ENCODE peak calls at places on chromosomes 16 and 17, in seven cellular contexts. T is HCT116, B is WTC11, C is GM12878, N is HepG2, Q is K562, Z is H1. M is an unnamed sample.

GRCh38 chr16:75305364-75306101 is 54.1 kb upstream of the BCAR1 start:
- DNase-seq in Z (no peak), B (no peak), C (peak), Q (peak), T (peak), N (peak), M (peak)

GRCh38 chr17:7858487-7858832 is 657 bp downstream of the CYB5D1 start:
- DNase-seq in C (no peak), N (peak), Z (no peak), Q (peak), B (peak), T (no peak), M (peak)

GRCh38 chr17:57284984-57285646 is 28.8 kb downstream of the MSI2 start:
- DNase-seq in T (no peak), Q (peak), Z (no peak), B (peak), C (peak), N (peak), M (no peak)

GRCh38 chr17:4710693-4711634 is 532 bp downstream of the ARRB2 start:
- DNase-seq in N (no peak), Z (no peak), Q (no peak), B (peak), C (no peak), T (no peak), M (peak)

GRCh38 chr17:43723697-43724359 is 34.8 kb downstream of the SOST start:
- DNase-seq in C (no peak), Q (no peak), T (peak), Z (no peak), N (peak), B (no peak), M (peak)

GRCh38 chr16:79639576-79640311 is 39.2 kb upstream of the MAF start:
- DNase-seq in B (no peak), N (no peak), C (no peak), Q (no peak), Z (no peak), T (no peak), M (no peak)

GRCh38 chr17:34133350-34133749 is 121.7 kb upstream of the CCL2 start:
- DNase-seq in N (no peak), Z (no peak), B (no peak), Q (no peak), T (no peak), C (no peak), M (no peak)

GRCh38 chr17:48610282-48611211 is at the start of gene HOXB7:
- DNase-seq in N (no peak), Q (peak), T (no peak), C (no peak), B (no peak), Z (no peak), M (no peak)

GRCh38 chr17:28717578-28718316 is at the start of gene RAB34:
- DNase-seq in B (peak), Q (no peak), T (no peak), Z (peak), C (no peak), N (no peak), M (peak)

GRCh38 chr17:1495265-1495664 is 2.8 kb upstream of the MYO1C start:
- DNase-seq in C (no peak), Q (no peak), T (no peak), B (no peak), N (no peak), Z (no peak), M (no peak)

GRCh38 chr16:72072514-72073342 is 9.7 kb downstream of the HPR start:
- DNase-seq in Z (no peak), C (no peak), B (no peak), T (no peak), Q (peak), N (peak), M (no peak)

GRCh38 chr17:81309140-81309858 is 14.2 kb upstream of the SLC38A10 start:
- DNase-seq in Z (no peak), Q (peak), C (no peak), T (peak), N (peak), B (peak), M (peak)

GRCh38 chr17:82388223-82388921 is 16.8 kb downstream of the UTS2R start:
- DNase-seq in Q (peak), T (no peak), N (peak), B (no peak), C (no peak), Z (no peak), M (no peak)

GRCh38 chr17:7631398-7632380 is 1.8 kb downstream of the SHBG start:
- DNase-seq in Q (no peak), Z (no peak), B (no peak), N (peak), C (no peak), T (no peak), M (peak)

GRCh38 chr17:39485555-39485954 is 24.3 kb downstream of the CDK12 start:
- DNase-seq in Z (no peak), C (no peak), B (no peak), Q (no peak), T (peak), N (no peak), M (no peak)

GRCh38 chr17:66949501-66949900 is 15.0 kb upstream of the CACNG4 start:
- DNase-seq in N (no peak), C (no peak), Z (no peak), B (no peak), T (no peak), Q (no peak), M (no peak)

GRCh38 chr17:68379692-68380677 is 77.3 kb downstream of the WIPI1 start:
- DNase-seq in N (peak), C (no peak), B (no peak), Z (no peak), Q (no peak), T (no peak), M (no peak)

GRCh38 chr16:75038036-75038959 is 39.5 kb downstream of the ZNRF1 start:
- DNase-seq in C (no peak), Q (peak), Z (no peak), B (no peak), N (no peak), T (no peak), M (no peak)

GRCh38 chr16:626174-626765 is 4.5 kb upstream of the WFIKKN1 start:
- DNase-seq in C (no peak), Z (no peak), T (no peak), B (no peak), Q (no peak), N (no peak), M (no peak)

GRCh38 chr16:22141746-22142145 is 20.6 kb upstream of the SDR42E2 start:
- DNase-seq in T (peak), Q (peak), N (peak), B (peak), C (no peak), Z (no peak), M (peak)

GRCh38 chr16:4944333-4945281 is 7.7 kb upstream of the PPL start:
- DNase-seq in C (no peak), T (peak), N (peak), Q (peak), B (peak), Z (no peak), M (peak)

GRCh38 chr17:64449545-64449944 is 630 bp downstream of the MILR1 start:
- DNase-seq in Z (no peak), C (no peak), B (no peak), N (no peak), Q (no peak), T (no peak), M (no peak)

GRCh38 chr16:8631818-8632217 is 10.3 kb downstream of the METTL22 start:
- DNase-seq in Z (no peak), Q (no peak), N (no peak), B (no peak), T (no peak), C (no peak), M (no peak)

GRCh38 chr17:32342603-32343325 is 791 bp upstream of the C17orf75 start:
- DNase-seq in T (no peak), B (no peak), Z (no peak), Q (no peak), N (no peak), C (no peak), M (no peak)

GRCh38 chr17:3887394-3887793 is 5.5 kb downstream of the CAMKK1 start:
- DNase-seq in T (no peak), Z (no peak), Q (no peak), B (no peak), C (no peak), N (no peak), M (no peak)

GRCh38 chr17:29948460-29949185 is 7.2 kb downstream of the EFCAB5 start:
- DNase-seq in Q (no peak), C (no peak), N (no peak), B (no peak), Z (no peak), T (no peak), M (no peak)

GRCh38 chr17:35082073-35082657 is 18.7 kb upstream of the RFFL start:
- DNase-seq in T (peak), Q (no peak), B (no peak), Z (no peak), C (no peak), N (peak), M (no peak)

GRCh38 chr16:84369938-84370627 is 1.7 kb downstream of the ATP2C2 start:
- DNase-seq in N (no peak), C (no peak), B (no peak), Q (no peak), T (no peak), Z (no peak), M (no peak)

GRCh38 chr17:55677449-55677848 is 45.2 kb downstream of the TMEM100 start:
- DNase-seq in N (no peak), Z (no peak), T (no peak), C (no peak), B (no peak), Q (no peak), M (no peak)

GRCh38 chr17:55674107-55674506 is 48.6 kb downstream of the TMEM100 start:
- DNase-seq in N (no peak), T (no peak), C (no peak), Q (no peak), Z (no peak), B (no peak), M (no peak)

GRCh38 chr17:55668581-55668980 is 54.1 kb downstream of the TMEM100 start:
- DNase-seq in B (no peak), Q (no peak), T (no peak), Z (no peak), N (no peak), C (no peak), M (no peak)

GRCh38 chr17:55676274-55676673 is 46.4 kb downstream of the TMEM100 start:
- DNase-seq in T (no peak), Q (no peak), C (no peak), B (no peak), N (no peak), Z (no peak), M (no peak)

GRCh38 chr17:55672585-55673501 is 49.8 kb downstream of the TMEM100 start:
- DNase-seq in C (no peak), Z (no peak), N (no peak), B (no peak), Q (no peak), T (no peak), M (no peak)
- TF ChIP-seq SP1 in C (no peak), Z (no peak), N (no peak), B (no peak), Q (no peak), T (no peak), M (no peak)

DNA sequence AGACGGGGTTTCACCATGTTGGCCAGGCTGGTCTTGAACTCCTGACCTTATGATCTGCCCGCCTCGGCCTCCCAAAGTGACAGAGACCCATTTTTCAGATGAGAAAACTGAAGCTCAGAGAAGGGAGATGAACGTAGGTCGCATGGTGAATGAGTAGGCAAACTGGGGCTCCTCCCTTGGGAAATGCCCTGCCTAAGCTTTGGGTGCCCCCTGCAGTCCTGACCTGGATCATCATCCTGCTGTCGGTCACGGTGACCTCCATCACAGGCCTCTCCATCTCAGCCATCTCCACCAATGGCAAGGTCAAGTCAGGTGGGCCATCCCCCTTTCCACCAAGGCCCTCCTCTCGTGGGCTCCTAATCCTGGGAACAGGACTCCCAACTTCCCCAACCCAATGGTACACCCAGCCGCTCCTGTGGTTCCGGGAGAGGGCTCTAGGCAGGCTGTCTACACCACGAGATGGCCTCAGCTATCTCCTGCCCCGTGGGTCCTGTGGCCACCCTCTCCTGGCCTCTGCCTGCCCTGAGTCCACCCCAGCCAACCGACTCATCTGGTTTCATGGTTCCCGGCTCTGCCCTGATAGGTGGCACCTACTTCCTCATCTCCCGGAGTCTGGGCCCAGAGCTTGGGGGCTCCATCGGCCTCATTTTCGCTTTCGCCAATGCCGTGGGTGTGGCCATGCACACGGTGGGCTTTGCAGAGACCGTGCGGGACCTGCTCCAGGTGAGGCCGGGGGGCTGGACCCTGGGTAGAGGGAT is 4.7 kb downstream of the SLC12A3 start:
- DNase-seq in Q (peak), C (no peak), B (peak), Z (peak), T (peak), N (peak), M (peak)
- TF ChIP-seq SP1 in Q (no peak), C (no peak), B (no peak), Z (no peak), T (no peak), N (no peak), M (no peak)

GRCh38 chr17:46770818-46771600 is 47.5 kb downstream of the WNT3 start:
- DNase-seq in Z (no peak), C (no peak), T (no peak), Q (peak), N (peak), B (peak), M (peak)

GRCh38 chr17:46771601-46772012 is 46.9 kb downstream of the WNT3 start:
- DNase-seq in C (no peak), Q (peak), N (no peak), Z (no peak), T (no peak), B (peak), M (peak)

GRCh38 chr17:46768540-46768870 is 50.0 kb downstream of the WNT3 start:
- DNase-seq in B (no peak), N (no peak), T (no peak), C (no peak), Q (no peak), Z (no peak), M (no peak)

GRCh38 chr17:46770439-46770817 is 48.1 kb downstream of the WNT3 start:
- DNase-seq in B (no peak), N (peak), T (no peak), C (no peak), Z (no peak), Q (no peak), M (no peak)

DNA sequence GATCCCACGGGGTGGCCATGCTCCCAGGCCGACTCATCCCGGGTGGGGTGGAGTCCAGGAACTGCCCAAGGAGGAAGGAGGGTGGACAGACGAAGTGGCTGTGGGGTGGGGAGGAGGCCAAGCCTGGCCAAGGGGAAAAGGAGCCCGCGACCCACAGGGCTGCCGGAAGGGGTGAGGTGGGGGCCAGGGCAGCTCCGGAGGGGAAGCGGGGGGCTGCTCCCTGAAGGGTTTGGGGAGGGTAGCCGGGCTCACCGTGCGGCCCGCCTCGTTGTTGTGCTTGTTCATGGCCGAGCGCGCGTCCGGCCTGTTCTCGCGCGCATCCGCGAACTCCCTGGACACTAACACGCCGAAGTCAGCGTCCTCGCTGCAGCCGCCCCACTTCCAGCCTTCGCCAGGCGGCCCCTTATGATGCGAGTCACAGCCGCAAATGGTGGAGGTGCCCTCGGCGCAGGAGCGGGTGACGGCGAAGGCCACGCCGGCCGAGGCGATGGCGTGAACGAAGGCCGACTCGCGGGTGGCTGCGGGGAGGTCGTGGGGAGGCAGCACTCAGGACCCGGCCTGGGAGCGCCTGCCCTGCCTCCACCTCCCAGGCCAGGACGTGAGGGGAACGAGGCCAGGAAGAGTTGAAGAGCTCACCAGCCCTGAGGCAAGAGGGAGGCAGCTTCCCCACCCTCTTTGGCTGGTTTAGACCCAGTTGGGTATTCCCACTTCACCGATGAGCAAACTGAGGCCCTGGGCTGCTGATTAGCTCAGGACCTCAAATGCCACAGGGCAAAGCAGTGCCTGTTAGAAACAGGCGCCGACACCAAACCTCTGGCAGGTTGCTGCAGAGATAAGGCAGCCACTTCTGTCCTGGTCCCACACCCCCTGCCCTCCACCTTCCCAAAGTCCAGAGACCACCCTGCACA is 48.7 kb downstream of the WNT3 start:
- DNase-seq in Q (no peak), C (no peak), B (no peak), T (no peak), N (no peak), Z (no peak), M (no peak)
- TF ChIP-seq SP1 in Q (no peak), C (no peak), B (no peak), T (no peak), N (no peak), Z (no peak), M (no peak)

GRCh38 chr17:65552214-65552613 is 9.2 kb downstream of the AXIN2 start:
- DNase-seq in Z (no peak), N (no peak), T (no peak), C (no peak), B (no peak), Q (no peak), M (no peak)
- TF ChIP-seq SP1 in Z (no peak), N (no peak), T (no peak), C (no peak), B (no peak), Q (no peak), M (no peak)

DNA sequence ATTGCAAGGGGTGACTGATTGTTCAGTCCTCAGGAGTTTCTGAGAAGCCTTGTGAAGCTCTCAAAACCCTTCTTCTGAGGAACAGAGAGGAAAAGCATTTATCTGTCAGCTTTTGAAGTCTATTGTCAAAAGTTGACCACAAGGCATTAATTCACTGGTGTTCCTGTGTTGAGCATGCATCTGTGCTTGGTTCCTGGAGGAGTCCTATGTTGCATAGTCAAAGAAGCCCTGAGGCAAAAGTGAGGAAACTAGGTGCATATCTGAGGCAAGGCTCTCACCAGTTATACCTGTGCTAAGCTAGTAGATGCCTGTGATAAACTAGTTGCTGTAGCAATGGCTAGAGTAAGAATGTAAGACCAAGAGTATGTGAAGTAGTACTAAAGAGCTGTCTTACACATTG is 1.8 kb upstream of the HEATR6 start:
- DNase-seq in C (no peak), B (no peak), Z (no peak), Q (no peak), T (no peak), N (no peak), M (no peak)
- TF ChIP-seq SP1 in C (no peak), B (no peak), Z (no peak), Q (no peak), T (no peak), N (no peak), M (no peak)

M was measured in HEK293T.